ENCODE peak calls at places on chromosomes 6 and 20, in nine cellular contexts. I is stimulated activated effector memory CD8-positive, alpha-beta T cell treated with anti-CD3 and anti-CD28 coated beads, Interleukin-12 subunit alpha, Interleukin-12 subunit beta, amount 100 ng/mL, for 72 hours; J is hepatic stellate cell; E is cerebellum; U is stimulated activated naive CD4-positive, alpha-beta T cell treated with Interleukin-2 at 50 U/mL for 16 hours; W is astrocyte of the spinal cord; S is DMS79; Q is activated CD4-positive, alpha-beta T cell treated with anti-CD3 and anti-CD28 coated beads, Interleukin-2, amount 50 U/mL, for 1 hour; O is CMK. X is an unnamed sample.

GRCh38 chr6:49564552-49564951 is 14.1 kb downstream of the C6orf141 start:
- DNase-seq in Q (no peak), S (no peak), U (no peak), W (no peak), I (no peak), J (no peak), O (no peak), E (no peak), X (no peak)

GRCh38 chr6:5671604-5672559 is 334.8 kb downstream of the NRN1 start:
- DNase-seq in O (no peak), Q (no peak), J (no peak), I (no peak), S (no peak), U (no peak), E (no peak), W (no peak), X (no peak)

GRCh38 chr20:52104546-52105044 is 87.0 kb downstream of the ZFP64 start:
- DNase-seq in J (peak), Q (no peak), E (no peak), I (no peak), W (peak), U (no peak), O (no peak), S (no peak), X (no peak)

GRCh38 chr20:60078351-60079250 is 120.4 kb downstream of the CDH26 start:
- DNase-seq in U (no peak), I (no peak), E (no peak), O (no peak), Q (no peak), S (peak), J (no peak), W (no peak), X (no peak)

GRCh38 chr6:158972241-158973233 is 27.5 kb downstream of the RSPH3 start:
- DNase-seq in U (no peak), E (peak), S (peak), O (peak), Q (no peak), W (peak), I (no peak), J (peak), X (no peak)

GRCh38 chr6:166330612-166331011 is 11.7 kb downstream of the SFT2D1 start:
- DNase-seq in U (no peak), O (no peak), I (no peak), W (peak), E (no peak), S (no peak), Q (no peak), J (peak), X (no peak)

GRCh38 chr20:33349493-33349892 is 51.8 kb downstream of the CDK5RAP1 start:
- DNase-seq in W (no peak), S (no peak), J (no peak), E (no peak), Q (no peak), I (no peak), U (no peak), O (no peak), X (no peak)

GRCh38 chr6:26202201-26202611 is 115.0 kb downstream of the HFE start:
- DNase-seq in Q (no peak), U (no peak), O (no peak), J (no peak), E (no peak), I (no peak), S (no peak), W (no peak), X (no peak)

GRCh38 chr6:25537349-25538018 is 114.5 kb upstream of the SCGN start:
- DNase-seq in Q (no peak), E (no peak), I (no peak), S (no peak), W (no peak), J (no peak), O (no peak), U (no peak), X (no peak)

GRCh38 chr6:43285415-43285814 is 12.6 kb upstream of the SLC22A7 start:
- DNase-seq in E (no peak), O (no peak), W (no peak), U (no peak), Q (no peak), S (no peak), J (no peak), I (no peak), X (no peak)

GRCh38 chr6:163383912-163384311 is 30.6 kb upstream of the QKI start:
- DNase-seq in O (no peak), U (no peak), W (peak), S (no peak), Q (no peak), I (no peak), J (no peak), E (no peak), X (no peak)

GRCh38 chr20:25269833-25270170 is 21.9 kb downstream of the PYGB start:
- DNase-seq in I (no peak), Q (no peak), U (no peak), S (no peak), E (no peak), W (no peak), O (no peak), J (no peak), X (no peak)

GRCh38 chr6:44037847-44038542 is 89.3 kb downstream of the MRPL14 start:
- DNase-seq in I (no peak), E (no peak), Q (no peak), O (no peak), U (no peak), J (no peak), S (no peak), W (no peak), X (no peak)

GRCh38 chr6:73983367-73983766 is 287.4 kb downstream of the CD109 start:
- DNase-seq in J (peak), U (no peak), S (no peak), E (no peak), O (no peak), W (no peak), I (no peak), Q (no peak), X (no peak)